ENCODE peak calls at places on chromosome 9, in seven cellular contexts. W, D, X, L, J, P and H are unnamed samples. For H3K4me1, the result is how much of the 10 kb centered on the place peaks cover.

GRCh38 chr9:110578896-110579752 is at the start of gene SVEP1:
- DNase-seq in L (peak), J (no peak), D (peak), X (peak), W (peak), P (peak), H (peak)

GRCh38 chr9:89507626-89508025 is 9.7 kb upstream of the SEMA4D start:
- DNase-seq in W (no peak), D (no peak), X (no peak), P (no peak), J (no peak), L (no peak), H (no peak)

GRCh38 chr9:30967484-30967883 is 1417.0 kb upstream of the ACO1 start:
- DNase-seq in L (no peak), X (no peak), W (no peak), D (no peak), P (peak), J (no peak), H (no peak)

GRCh38 chr9:82052081-82052480 is 63.5 kb downstream of the SPATA31D1 start:
- DNase-seq in L (no peak), D (no peak), J (no peak), X (no peak), W (no peak), P (no peak), H (no peak)

GRCh38 chr9:114314256-114314867 is 8.5 kb upstream of the ORM1 start:
- DNase-seq in L (no peak), W (no peak), D (peak), X (peak), P (peak), J (peak), H (no peak)

GRCh38 chr9:107597743-107598217 is 108.2 kb upstream of the KLF4 start:
- DNase-seq in P (no peak), D (no peak), J (no peak), X (no peak), W (no peak), L (no peak), H (no peak)

GRCh38 chr9:112439171-112439570 is 47.5 kb upstream of the KIAA1958 start:
- DNase-seq in W (no peak), P (no peak), L (no peak), D (no peak), J (no peak), X (no peak), H (no peak)

GRCh38 chr9:38144421-38144820 is 75.4 kb upstream of the SHB start:
- DNase-seq in P (peak), W (peak), D (no peak), L (peak), J (no peak), X (no peak), H (no peak)

GRCh38 chr9:93702261-93702660 is 125.9 kb downstream of the PHF2 start:
- DNase-seq in J (no peak), X (peak), P (no peak), L (peak), D (peak), W (no peak), H (no peak)

GRCh38 chr9:28249424-28249823 is 676.1 kb upstream of the C9orf72 start:
- DNase-seq in D (no peak), W (no peak), X (no peak), L (no peak), P (no peak), J (no peak), H (no peak)

DNA sequence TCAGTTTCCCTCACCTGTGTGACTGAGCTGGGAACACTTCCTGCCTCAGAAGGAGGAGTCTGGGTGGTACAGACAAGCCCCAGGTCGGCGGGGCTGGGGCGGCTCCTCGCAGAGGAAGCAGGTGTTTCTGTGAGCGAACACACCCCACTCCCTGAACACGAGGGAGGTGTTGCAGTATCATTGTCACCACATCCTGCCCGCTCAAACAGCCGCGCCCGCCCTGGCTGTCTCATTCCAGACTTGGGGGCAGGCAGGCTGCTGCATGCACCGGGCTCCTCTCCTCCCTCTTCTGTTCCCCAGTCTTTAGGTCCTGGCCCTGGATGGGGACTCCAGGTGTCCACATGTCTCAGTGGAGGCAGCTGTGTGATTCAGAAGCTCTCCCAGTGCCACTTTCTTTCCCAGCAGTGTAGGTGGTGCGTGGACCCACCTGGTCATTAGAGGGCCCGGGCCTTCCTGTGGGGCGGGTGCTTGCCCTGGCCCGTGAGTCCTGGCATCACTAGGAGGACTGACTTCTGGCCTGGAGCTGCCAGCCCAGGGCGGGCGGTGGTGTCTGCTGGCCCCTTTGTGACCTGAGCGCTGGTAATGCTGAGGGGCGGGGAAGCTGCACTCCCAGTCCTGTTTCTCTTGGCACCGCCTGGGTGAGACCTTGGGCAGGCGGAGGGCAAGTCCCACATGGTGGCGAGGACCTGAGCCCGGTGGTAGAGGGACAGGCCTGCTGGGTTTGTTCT is 18.3 kb upstream of the PHYHD1 start:
- DNase-seq in W (no peak), X (peak), P (peak), L (no peak), D (peak), J (peak), H (no peak)
- H3K4me1 ChIP-seq in W (under half), X (under half), P (half or more), L (under half), D (half or more), J (half or more), H (under half)

DNA sequence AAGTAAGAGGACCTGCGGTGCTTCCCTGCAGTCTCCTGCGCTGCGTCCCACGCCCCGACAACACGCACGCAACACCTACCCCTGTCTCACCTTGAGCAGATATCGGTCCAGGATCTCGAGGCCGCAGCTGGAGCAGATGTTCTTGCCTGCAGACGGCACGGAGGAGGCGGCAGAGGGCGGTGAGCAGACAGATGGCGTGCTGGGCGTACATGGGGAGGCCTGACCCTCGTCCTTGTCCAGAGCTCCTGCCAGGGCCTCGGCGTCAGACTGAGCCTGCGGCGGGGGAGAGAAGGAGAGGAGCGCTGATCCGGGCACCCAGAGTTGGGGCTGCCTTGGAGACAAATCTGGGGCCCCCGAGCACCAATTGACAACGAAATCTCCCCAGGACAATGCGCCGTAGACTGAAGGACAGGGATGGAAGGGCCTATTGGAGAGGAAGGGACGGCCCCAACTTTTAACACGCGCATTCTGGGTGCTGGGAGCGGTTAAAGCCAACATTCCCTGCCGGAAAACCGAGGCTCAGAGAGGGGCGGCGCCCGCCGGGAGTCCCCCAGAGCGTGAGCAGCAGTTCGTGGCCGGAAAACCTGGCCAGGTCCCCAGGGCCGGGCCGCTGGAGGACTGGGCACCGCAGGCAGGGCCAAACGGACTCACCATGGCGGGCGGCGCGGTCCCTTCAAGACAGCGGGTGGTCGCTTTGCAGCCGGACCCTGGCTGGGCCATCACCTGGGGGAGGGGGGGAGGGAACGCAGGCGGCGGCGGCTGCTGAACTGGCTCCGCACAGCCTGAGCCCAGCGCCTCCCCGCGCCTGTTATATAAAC is 1.8 kb downstream of the LHX6 start:
- DNase-seq in W (peak), J (no peak), L (no peak), X (no peak), D (no peak), P (no peak), H (no peak)
- TF ChIP-seq CTCF in W (peak), J (no peak), L (no peak), X (no peak), D (no peak), P (no peak), H (no peak)

DNA sequence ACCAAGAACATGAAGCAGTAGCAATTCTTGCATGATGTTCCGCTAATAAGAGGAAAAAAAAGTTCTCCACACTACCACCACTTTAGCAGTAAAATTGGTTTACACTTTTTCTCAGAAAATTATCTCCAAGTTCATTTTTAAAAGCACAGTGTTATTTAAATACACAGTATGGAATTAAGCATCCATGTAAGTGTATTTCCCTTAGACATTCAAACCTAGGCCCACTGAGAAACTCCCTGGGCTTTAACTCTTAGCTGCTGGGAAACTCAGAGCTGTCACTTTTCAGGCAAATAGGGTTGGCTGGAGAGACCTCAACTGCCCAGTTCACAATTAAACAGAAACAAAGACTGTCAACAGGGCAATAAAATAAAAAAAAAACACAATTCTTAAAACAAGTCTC is 2.7 kb downstream of the GNAQ start:
- DNase-seq in W (peak), X (no peak), L (no peak), J (no peak), D (no peak), P (no peak), H (no peak)
- H3K4me1 ChIP-seq in W (half or more), X (under half), L (under half), J (half or more), D (half or more), P (under half), H (half or more)

DNA sequence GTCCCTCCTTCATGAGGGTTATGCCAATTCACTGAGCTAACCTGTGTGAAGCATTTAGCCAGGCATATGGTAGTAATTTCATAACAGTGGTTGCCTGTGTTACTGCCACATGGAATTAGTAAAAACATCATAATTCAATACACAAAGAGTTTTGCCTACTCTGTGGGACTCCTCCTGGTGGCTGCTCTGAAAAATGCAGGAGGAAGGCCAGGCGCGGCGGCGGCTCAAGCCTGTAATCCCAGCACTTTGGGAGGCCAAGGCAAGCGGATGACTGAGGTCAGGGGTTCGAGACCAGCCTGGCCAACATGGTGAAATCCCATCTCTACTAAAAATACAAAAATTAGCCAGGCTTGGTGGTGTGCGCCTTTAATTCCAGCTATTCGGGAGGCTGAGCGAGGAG is 547.3 kb downstream of the CDK5RAP2 start:
- DNase-seq in L (no peak), P (no peak), J (no peak), W (no peak), X (no peak), D (no peak), H (no peak)
- TF ChIP-seq CTCF in L (no peak), P (no peak), J (no peak), W (no peak), X (peak), D (no peak), H (no peak)

GRCh38 chr9:109107402-109108240 is 12.1 kb downstream of the TMEM245 start:
- DNase-seq in J (no peak), X (no peak), P (peak), W (peak), D (no peak), L (no peak), H (no peak)
- H3K4me1 ChIP-seq in J (half or more), X (under half), P (under half), W (half or more), D (half or more), L (half or more), H (under half)

GRCh38 chr9:86277072-86277471 is 5.3 kb downstream of the ISCA1 start:
- DNase-seq in W (no peak), D (no peak), J (no peak), L (no peak), P (no peak), X (no peak), H (no peak)

GRCh38 chr9:86279839-86280238 is 2.5 kb downstream of the ISCA1 start:
- DNase-seq in X (no peak), J (no peak), D (no peak), W (no peak), L (no peak), P (no peak), H (no peak)

GRCh38 chr9:86274821-86275643 is 7.3 kb downstream of the ISCA1 start:
- DNase-seq in D (no peak), J (no peak), X (no peak), W (no peak), L (no peak), P (no peak), H (no peak)

GRCh38 chr9:86272221-86272620 is 10.1 kb downstream of the ISCA1 start:
- DNase-seq in P (no peak), X (no peak), L (no peak), D (no peak), J (no peak), W (no peak), H (no peak)

DNA sequence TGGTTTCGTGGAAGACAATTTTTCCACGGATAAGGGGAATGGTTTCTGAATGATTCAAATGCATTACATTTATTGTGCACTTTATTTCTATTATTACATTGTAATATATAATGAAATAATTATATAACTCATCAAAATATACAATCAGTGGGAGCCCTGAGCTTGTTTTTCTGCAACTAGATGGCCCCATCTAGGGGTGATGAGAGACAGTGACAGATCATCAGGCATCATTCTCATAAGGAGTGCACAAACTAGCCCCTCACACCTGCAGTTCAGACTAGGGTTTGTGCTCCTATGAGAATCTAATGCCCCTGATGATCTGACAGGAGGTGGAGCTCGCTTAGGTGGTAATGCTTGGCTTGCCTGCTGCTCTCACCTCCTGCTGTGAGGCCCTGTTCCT is 6.4 kb downstream of the ISCA1 start:
- DNase-seq in W (no peak), J (no peak), D (no peak), X (no peak), L (no peak), P (no peak), H (no peak)
- TF ChIP-seq CTCF in W (no peak), J (no peak), D (no peak), X (no peak), L (no peak), P (no peak), H (no peak)

DNA sequence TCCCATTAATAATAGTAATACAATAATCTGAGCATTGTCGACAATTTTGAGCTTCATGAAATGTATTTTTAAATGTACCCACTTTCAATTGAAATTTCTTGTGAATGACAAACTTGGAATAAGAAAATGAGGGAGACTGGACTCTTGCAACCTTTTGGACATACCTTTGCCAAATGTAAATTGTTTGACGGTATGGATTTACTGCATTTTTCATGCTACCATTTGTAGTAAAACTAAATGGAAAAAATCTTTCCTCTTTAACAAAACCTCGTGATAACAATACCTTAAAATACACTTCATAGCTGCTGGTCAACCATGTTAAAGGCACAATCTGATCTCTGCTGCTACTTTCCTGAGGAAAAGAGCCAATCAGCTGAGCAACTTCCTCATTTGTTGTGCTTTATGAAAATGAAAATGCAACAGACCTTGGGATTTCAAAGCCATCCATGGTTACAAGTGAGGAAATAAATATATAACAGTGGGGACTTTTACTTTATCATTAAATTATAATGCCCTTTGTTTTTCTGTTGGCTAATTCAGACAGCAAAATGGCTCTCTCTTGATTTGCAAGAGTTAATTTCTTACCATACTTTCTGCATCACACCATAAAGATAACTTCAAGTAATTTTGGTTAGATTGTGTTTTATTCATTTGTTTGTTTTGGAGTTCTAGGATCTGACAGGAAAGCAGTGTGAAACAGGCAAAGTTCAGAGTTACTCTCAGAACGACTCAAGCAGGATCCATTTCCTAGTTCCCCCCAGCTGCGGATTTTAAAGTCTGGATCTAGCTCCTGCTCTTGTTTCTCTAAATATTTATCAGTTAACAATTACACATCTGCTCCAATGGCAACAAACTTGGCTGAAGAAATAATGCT is 1.1 kb downstream of the ALDH1A1 start:
- DNase-seq in X (no peak), P (no peak), W (peak), J (no peak), D (no peak), L (no peak), H (no peak)
- H3K4me1 ChIP-seq in X (under half), P (under half), W (under half), J (under half), D (half or more), L (under half), H (under half)